ENCODE peak calls at places on chromosomes 2 and 18, in four cellular contexts. One of them, this sample, is unnamed.

GRCh38 chr2:70045932-70046331 is 41.3 kb upstream of the PCBP1 start:
- DNase-seq in mucosa of descending colon: no peak
- DNase-seq in neural crest cell: no peak
- DNase-seq in body of pancreas: no peak
- DNase-seq in this sample: no peak

GRCh38 chr2:105712166-105712915 is 32.4 kb upstream of the NCK2 start:
- DNase-seq in mucosa of descending colon: no peak
- DNase-seq in neural crest cell: no peak
- DNase-seq in body of pancreas: peak
- DNase-seq in this sample: no peak

GRCh38 chr2:142755191-142755590 is 122.3 kb upstream of the KYNU start:
- DNase-seq in neural crest cell: no peak
- DNase-seq in mucosa of descending colon: no peak
- DNase-seq in body of pancreas: no peak
- DNase-seq in this sample: no peak

GRCh38 chr2:48328972-48329723 is 200.8 kb upstream of the STON1 start:
- DNase-seq in neural crest cell: no peak
- DNase-seq in mucosa of descending colon: no peak
- DNase-seq in body of pancreas: no peak
- DNase-seq in this sample: no peak

GRCh38 chr2:231378028-231378722 is 17.3 kb upstream of the B3GNT7 start:
- DNase-seq in neural crest cell: no peak
- DNase-seq in body of pancreas: peak
- DNase-seq in mucosa of descending colon: peak
- DNase-seq in this sample: no peak

GRCh38 chr2:49045083-49045482 is 109.2 kb downstream of the FSHR start:
- DNase-seq in neural crest cell: no peak
- DNase-seq in body of pancreas: no peak
- DNase-seq in mucosa of descending colon: no peak
- DNase-seq in this sample: no peak

GRCh38 chr2:218567797-218568189 is 358 bp downstream of the USP37 start:
- DNase-seq in body of pancreas: no peak
- DNase-seq in mucosa of descending colon: no peak
- DNase-seq in neural crest cell: no peak
- DNase-seq in this sample: no peak

GRCh38 chr2:27849558-27849957 is 40.6 kb downstream of the RBKS start:
- DNase-seq in mucosa of descending colon: no peak
- DNase-seq in neural crest cell: no peak
- DNase-seq in body of pancreas: no peak
- DNase-seq in this sample: no peak

GRCh38 chr2:97928591-97928990 is 67.2 kb downstream of the TMEM131 start:
- DNase-seq in body of pancreas: no peak
- DNase-seq in neural crest cell: no peak
- DNase-seq in mucosa of descending colon: no peak
- DNase-seq in this sample: no peak

GRCh38 chr2:240445961-240446538 is 10.6 kb downstream of the GPC1 start:
- DNase-seq in body of pancreas: no peak
- DNase-seq in neural crest cell: no peak
- DNase-seq in mucosa of descending colon: no peak
- DNase-seq in this sample: no peak

GRCh38 chr2:168712053-168712452 is 90.4 kb upstream of the NOSTRIN start:
- DNase-seq in mucosa of descending colon: no peak
- DNase-seq in neural crest cell: no peak
- DNase-seq in body of pancreas: no peak
- DNase-seq in this sample: no peak
- TF ChIP-seq CTCF in mucosa of descending colon: no peak
- TF ChIP-seq CTCF in neural crest cell: no peak
- TF ChIP-seq CTCF in body of pancreas: no peak
- TF ChIP-seq CTCF in this sample: no peak

GRCh38 chr2:166899676-166900075 is 11.4 kb downstream of the XIRP2 start:
- DNase-seq in neural crest cell: no peak
- DNase-seq in body of pancreas: no peak
- DNase-seq in mucosa of descending colon: no peak
- DNase-seq in this sample: no peak
- TF ChIP-seq CTCF in neural crest cell: peak
- TF ChIP-seq CTCF in body of pancreas: no peak
- TF ChIP-seq CTCF in mucosa of descending colon: no peak
- TF ChIP-seq CTCF in this sample: no peak

GRCh38 chr18:55847960-55848359 is 260.0 kb upstream of the TCF4 start:
- DNase-seq in neural crest cell: no peak
- DNase-seq in mucosa of descending colon: no peak
- DNase-seq in body of pancreas: no peak
- DNase-seq in this sample: no peak

GRCh38 chr18:55856679-55857078 is 268.7 kb upstream of the TCF4 start:
- DNase-seq in neural crest cell: no peak
- DNase-seq in mucosa of descending colon: no peak
- DNase-seq in body of pancreas: no peak
- DNase-seq in this sample: no peak

GRCh38 chr18:55856191-55856590 is 268.2 kb upstream of the TCF4 start:
- DNase-seq in mucosa of descending colon: no peak
- DNase-seq in neural crest cell: no peak
- DNase-seq in body of pancreas: no peak
- DNase-seq in this sample: no peak

GRCh38 chr18:55853268-55853667 is 265.3 kb upstream of the TCF4 start:
- DNase-seq in mucosa of descending colon: no peak
- DNase-seq in body of pancreas: no peak
- DNase-seq in neural crest cell: no peak
- DNase-seq in this sample: no peak

DNA sequence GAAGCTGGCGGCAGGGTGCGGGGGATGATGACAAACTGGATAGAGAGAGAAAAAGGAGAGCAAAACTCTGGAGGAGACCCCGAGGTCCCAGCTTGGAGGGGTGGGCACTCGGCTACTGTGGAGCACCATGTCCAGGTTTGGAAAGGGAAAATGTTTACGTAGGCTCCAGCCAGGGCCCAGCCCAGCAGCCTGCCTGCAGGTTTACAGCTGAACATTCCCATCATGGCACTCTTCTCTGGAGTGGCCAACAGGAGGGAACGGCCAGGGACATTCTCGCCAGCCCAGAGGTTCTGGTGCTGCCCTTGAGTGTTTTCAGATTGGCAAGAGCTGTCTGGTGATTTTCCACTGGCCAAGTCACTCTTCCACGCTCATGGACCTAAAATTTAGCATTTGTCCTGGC is 262.9 kb upstream of the TCF4 start:
- DNase-seq in neural crest cell: no peak
- DNase-seq in mucosa of descending colon: no peak
- DNase-seq in body of pancreas: no peak
- DNase-seq in this sample: no peak
- TF ChIP-seq CTCF in neural crest cell: no peak
- TF ChIP-seq CTCF in mucosa of descending colon: no peak
- TF ChIP-seq CTCF in body of pancreas: no peak
- TF ChIP-seq CTCF in this sample: no peak

GRCh38 chr2:171447675-171448074 is 13.6 kb downstream of the DCAF17 start:
- DNase-seq in neural crest cell: no peak
- DNase-seq in body of pancreas: no peak
- DNase-seq in mucosa of descending colon: no peak
- DNase-seq in this sample: no peak

GRCh38 chr2:171451074-171451473 is 17.0 kb downstream of the DCAF17 start:
- DNase-seq in body of pancreas: no peak
- DNase-seq in mucosa of descending colon: no peak
- DNase-seq in neural crest cell: no peak
- DNase-seq in this sample: no peak
- TF ChIP-seq CTCF in body of pancreas: no peak
- TF ChIP-seq CTCF in mucosa of descending colon: no peak
- TF ChIP-seq CTCF in neural crest cell: no peak
- TF ChIP-seq CTCF in this sample: no peak

DNA sequence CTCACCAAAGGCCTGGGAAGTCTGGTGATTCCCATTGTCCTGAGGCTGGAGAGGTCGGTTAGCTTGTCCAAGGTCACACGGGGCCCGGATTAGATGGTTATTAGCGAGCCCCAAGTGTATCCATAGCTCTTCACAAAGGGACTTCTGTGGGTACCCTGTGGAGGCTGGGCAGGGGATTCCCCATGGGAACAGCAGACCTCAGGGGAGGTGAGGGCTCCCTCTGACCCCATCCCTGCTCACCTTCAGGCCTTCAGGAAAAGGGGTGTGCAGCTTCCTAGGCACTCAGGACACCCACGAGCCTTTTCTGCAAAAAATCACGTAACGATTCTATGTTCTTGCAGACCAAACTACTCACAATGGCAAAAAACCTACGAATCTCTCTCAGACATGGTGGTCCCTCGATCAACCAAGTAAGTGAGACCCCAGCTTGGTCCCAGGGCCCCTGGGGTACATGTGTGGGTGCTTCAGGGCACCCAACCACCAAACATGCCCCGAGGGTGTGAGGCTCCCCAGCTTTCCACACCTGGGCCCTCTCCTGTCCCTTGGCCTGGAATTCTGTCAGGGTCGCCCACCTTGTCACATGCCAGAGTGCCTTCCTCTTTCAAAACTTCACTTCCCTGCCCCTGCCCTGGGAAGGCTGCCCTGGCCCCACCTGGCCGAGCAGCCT is 40.3 kb downstream of the PDIA6 start:
- DNase-seq in neural crest cell: no peak
- DNase-seq in body of pancreas: no peak
- DNase-seq in mucosa of descending colon: peak
- DNase-seq in this sample: no peak
- TF ChIP-seq CTCF in neural crest cell: no peak
- TF ChIP-seq CTCF in body of pancreas: no peak
- TF ChIP-seq CTCF in mucosa of descending colon: no peak
- TF ChIP-seq CTCF in this sample: no peak

DNA sequence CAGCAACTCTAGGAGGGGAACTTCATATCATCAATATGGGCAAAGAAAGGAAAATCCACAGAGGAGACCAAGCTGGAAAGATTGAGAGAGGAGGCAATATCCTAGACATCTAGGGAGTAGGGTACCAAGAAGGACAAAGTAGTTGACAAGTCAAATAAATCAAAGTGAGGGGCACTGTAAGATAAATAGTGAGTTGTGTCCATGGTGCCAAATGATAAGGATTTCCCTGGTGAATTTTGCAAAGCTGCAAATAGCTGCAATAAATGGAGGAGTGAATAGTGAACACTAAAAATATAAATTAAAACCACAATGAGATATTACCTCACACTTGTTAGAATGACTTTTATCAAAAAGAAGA is 258.1 kb upstream of the FN1 start:
- DNase-seq in neural crest cell: no peak
- DNase-seq in body of pancreas: no peak
- DNase-seq in mucosa of descending colon: no peak
- DNase-seq in this sample: no peak
- TF ChIP-seq CTCF in neural crest cell: no peak
- TF ChIP-seq CTCF in body of pancreas: no peak
- TF ChIP-seq CTCF in mucosa of descending colon: no peak
- TF ChIP-seq CTCF in this sample: no peak

GRCh38 chr2:19120941-19121750 is 237.3 kb downstream of the OSR1 start:
- DNase-seq in body of pancreas: no peak
- DNase-seq in neural crest cell: no peak
- DNase-seq in mucosa of descending colon: no peak
- DNase-seq in this sample: no peak
- TF ChIP-seq CTCF in body of pancreas: no peak
- TF ChIP-seq CTCF in neural crest cell: no peak
- TF ChIP-seq CTCF in mucosa of descending colon: no peak
- TF ChIP-seq CTCF in this sample: no peak

GRCh38 chr18:1480309-1480708 is 575.6 kb downstream of the ADCYAP1 start:
- DNase-seq in neural crest cell: no peak
- DNase-seq in body of pancreas: no peak
- DNase-seq in mucosa of descending colon: no peak
- DNase-seq in this sample: no peak
- TF ChIP-seq CTCF in neural crest cell: no peak
- TF ChIP-seq CTCF in body of pancreas: no peak
- TF ChIP-seq CTCF in mucosa of descending colon: no peak
- TF ChIP-seq CTCF in this sample: no peak

GRCh38 chr2:25499157-25499556 is 157.4 kb upstream of the DNMT3A start:
- DNase-seq in neural crest cell: no peak
- DNase-seq in body of pancreas: no peak
- DNase-seq in mucosa of descending colon: no peak
- DNase-seq in this sample: no peak
- TF ChIP-seq CTCF in neural crest cell: no peak
- TF ChIP-seq CTCF in body of pancreas: no peak
- TF ChIP-seq CTCF in mucosa of descending colon: no peak
- TF ChIP-seq CTCF in this sample: no peak